ENCODE peak calls at places on chromosomes 7 and 10, in five cellular contexts. X, R, W, C and D are unnamed samples.
A peak's percentile ranks its signal among the peaks of the same experiment; 100 is the strongest.

GRCh38 chr7:142838461-142839213 is 16.2 kb upstream of the EPHB6 start:
- DNase-seq in C (no peak), X (no peak), R (no peak), W (no peak), D (no peak)

GRCh38 chr7:51366930-51367613 is 50.5 kb upstream of the COBL start:
- DNase-seq in C (peak; percentile 40), R (peak; percentile 34), X (peak; percentile 59), W (no peak), D (no peak)

GRCh38 chr7:79854621-79855020 is 280.0 kb upstream of the GNAI1 start:
- DNase-seq in R (no peak), W (no peak), C (no peak), X (no peak), D (no peak)

GRCh38 chr10:99673492-99673891 is 14.2 kb downstream of the ENTPD7 start:
- DNase-seq in X (no peak), R (no peak), C (no peak), W (no peak), D (no peak)

GRCh38 chr10:115417585-115418265 is 324.6 kb downstream of the ATRNL1 start:
- DNase-seq in W (peak; percentile 44), R (peak; percentile 13), X (peak; percentile 33), C (peak; percentile 44), D (peak; percentile 12)

GRCh38 chr7:73741600-73741999 is 3.0 kb upstream of the ABHD11 start:
- DNase-seq in C (no peak), X (peak; percentile 54), W (no peak), R (no peak), D (no peak)

GRCh38 chr10:34094146-34094696 is 720.9 kb downstream of the PARD3 start:
- DNase-seq in X (no peak), C (no peak), W (no peak), R (no peak), D (no peak)

GRCh38 chr7:128361463-128362441 is at the start of gene PRRT4:
- DNase-seq in X (peak; percentile 56), R (peak; percentile 50), W (peak; percentile 70), C (no peak), D (peak; percentile 82)

GRCh38 chr7:124781907-124782306 is 16.3 kb upstream of the GPR37 start:
- DNase-seq in C (no peak), R (no peak), X (no peak), W (no peak), D (no peak)

GRCh38 chr10:124211921-124212320 is 118.5 kb upstream of the CHST15 start:
- DNase-seq in R (no peak), C (peak; percentile 70), W (no peak), X (no peak), D (no peak)

GRCh38 chr10:121835376-121835775 is 92.5 kb downstream of the ATE1 start:
- DNase-seq in C (no peak), W (no peak), R (no peak), X (no peak), D (no peak)

GRCh38 chr7:88167223-88167622 is 52.6 kb downstream of the SRI start:
- DNase-seq in R (no peak), X (no peak), W (no peak), C (no peak), D (no peak)

DNA sequence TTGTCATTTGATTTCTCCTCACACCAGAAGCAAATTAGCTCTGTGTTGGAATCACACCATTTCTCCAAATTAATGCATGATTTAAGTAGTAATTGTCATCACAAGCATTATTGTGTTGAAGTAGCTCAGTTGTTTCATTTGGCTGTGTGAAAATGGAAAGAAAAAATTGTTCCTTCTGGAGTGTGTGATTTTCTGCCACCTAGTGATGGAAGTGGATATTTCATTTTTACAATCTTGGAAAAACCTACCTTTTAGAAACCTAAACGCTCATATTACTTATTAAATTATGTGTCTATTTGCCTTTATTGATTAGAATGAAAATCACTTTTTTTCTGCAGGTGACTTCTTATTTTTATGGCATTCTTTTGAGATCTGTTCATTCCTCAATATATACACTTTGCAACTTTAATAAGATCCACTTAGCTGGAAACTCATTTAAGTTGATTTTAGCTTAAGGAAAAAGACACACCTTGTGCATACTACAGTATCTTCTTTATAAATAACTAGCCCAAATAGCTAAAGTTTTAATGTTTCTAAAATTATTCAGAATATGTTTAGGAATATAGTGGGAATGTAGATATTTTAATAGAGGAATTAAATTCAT is 50.0 kb downstream of the SRI start:
- DNase-seq in X (no peak), W (no peak), C (no peak), R (no peak), D (no peak)
- H3K4me1 ChIP-seq in X (no peaks in the 10 kb centered on the region), W (no peaks in the 10 kb centered on the region), C (no peaks in the 10 kb centered on the region), R (no peaks in the 10 kb centered on the region), D (no peaks in the 10 kb centered on the region)

DNA sequence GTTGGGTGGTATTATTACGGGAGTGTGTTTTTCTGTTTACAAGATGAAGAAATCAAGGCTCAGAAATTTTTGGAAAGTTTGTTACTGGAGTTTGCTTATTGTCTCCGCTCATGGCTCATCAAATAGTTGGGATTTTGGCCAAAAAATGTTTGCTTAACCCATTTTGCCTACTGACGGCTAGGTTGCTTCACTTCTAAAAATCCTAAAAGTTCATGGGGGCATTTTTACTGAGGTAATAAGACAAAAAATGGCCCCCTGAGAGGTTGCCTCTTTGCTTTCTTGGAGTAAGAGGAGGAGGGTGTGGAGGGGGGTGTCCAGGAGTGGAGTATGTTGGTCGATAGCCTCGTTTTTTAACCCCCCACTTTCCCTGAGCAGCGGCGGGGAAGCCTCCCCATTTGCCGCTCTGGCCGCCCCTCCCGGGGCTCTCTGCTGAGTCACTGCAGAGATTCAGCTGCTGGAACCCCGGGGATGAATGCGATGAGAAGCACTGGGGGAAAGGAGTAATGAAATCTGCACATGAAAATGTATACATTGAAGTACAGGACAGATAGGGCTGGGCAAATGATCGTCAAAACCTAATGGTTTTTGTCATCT is 1.5 kb downstream of the MEST start:
- DNase-seq in W (no peak), C (peak; percentile 40), X (no peak), R (no peak), D (no peak)
- H3K4me3 ChIP-seq in W (peak overlapping the region; percentile 52), C (peak overlapping the region; percentile 81), X (no peak overlapping the region), R (no peak overlapping the region), D (peak overlapping the region; percentile 57)

GRCh38 chr10:102322914-102323313 is 72.6 kb upstream of the NFKB2 start:
- DNase-seq in X (no peak), R (peak; percentile 80), C (peak; percentile 78), W (no peak), D (no peak)
- H3K27ac ChIP-seq in X (no peak overlapping the region), R (peak overlapping the region; percentile 40), C (no peak overlapping the region), W (no peak overlapping the region), D (no peak overlapping the region)

GRCh38 chr10:27861781-27862180 is 116.2 kb upstream of the MKX start:
- DNase-seq in W (no peak), X (no peak), C (no peak), R (no peak), D (no peak)
- H3K4me1 ChIP-seq in W (no peaks in the 10 kb centered on the region), X (no peaks in the 10 kb centered on the region), C (no peaks in the 10 kb centered on the region), R (no peaks in the 10 kb centered on the region), D (no peaks in the 10 kb centered on the region)

DNA sequence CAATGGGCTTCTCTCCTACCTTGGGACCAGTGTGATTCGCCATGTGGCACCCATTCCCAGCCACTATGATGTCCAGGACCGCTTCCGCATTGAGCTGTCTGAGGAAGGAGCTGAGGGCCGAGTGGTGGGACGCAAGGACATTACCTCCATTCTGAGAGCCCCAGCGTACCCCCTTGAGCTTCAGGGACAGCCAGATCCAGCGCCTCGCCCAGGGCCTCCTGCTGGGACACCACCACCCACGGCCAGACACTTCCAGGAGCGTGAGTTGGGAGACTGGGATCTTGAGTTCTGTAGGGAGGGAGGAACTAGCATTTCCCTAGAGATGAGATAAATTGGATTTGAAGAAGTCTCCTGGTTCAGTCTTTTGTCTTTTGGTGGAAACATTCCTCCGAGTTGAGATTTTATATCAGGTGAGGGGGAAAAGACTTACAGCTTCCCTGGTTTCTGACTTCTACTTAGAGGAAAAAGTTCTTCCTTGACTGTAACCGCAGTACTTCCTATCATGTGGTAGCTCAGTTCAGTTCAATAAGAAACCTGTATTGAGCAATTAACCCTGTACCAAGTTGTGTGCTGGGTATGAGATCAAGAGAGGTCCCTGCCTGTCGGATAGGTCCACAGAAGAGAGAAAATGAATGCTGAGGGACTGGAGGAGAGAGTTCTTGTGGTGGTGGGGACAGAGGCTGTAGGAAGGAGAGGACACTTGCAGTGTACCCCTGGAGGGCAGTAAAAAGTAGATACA is 1.3 kb downstream of the MOSPD3 start:
- DNase-seq in C (no peak), R (no peak), X (no peak), W (no peak), D (no peak)
- H3K4me3 ChIP-seq in C (peak overlapping the region; percentile 89), R (no peak overlapping the region), X (no peak overlapping the region), W (peak overlapping the region; percentile 57), D (no peak overlapping the region)

GRCh38 chr7:33130184-33130583 is 820 bp downstream of the BBS9 start:
- DNase-seq in X (no peak), W (no peak), R (no peak), C (no peak), D (no peak)

GRCh38 chr7:33129806-33130153 is 416 bp downstream of the BBS9 start:
- DNase-seq in X (no peak), C (no peak), R (no peak), W (no peak), D (no peak)

GRCh38 chr7:33128990-33129805 is at the start of gene BBS9:
- DNase-seq in C (peak; percentile 94), X (peak; percentile 97), R (peak; percentile 92), W (peak; percentile 96), D (peak; percentile 98)

GRCh38 chr7:33127085-33127484 is 2.3 kb upstream of the BBS9 start:
- DNase-seq in W (no peak), X (no peak), C (no peak), R (no peak), D (no peak)

GRCh38 chr7:33128631-33128989 is 754 bp upstream of the BBS9 start:
- DNase-seq in R (no peak), W (no peak), C (no peak), X (no peak), D (no peak)
- H3K27ac ChIP-seq in R (peak overlapping the region; percentile 80), W (peak overlapping the region; percentile 86), C (no peak overlapping the region), X (peak overlapping the region; percentile 71), D (peak overlapping the region; percentile 87)